ENCODE peak calls at places on chromosomes 16 and 17, in five cellular contexts. Y, O, C, U and F are unnamed samples.
A peak's percentile ranks its signal among the peaks of the same experiment; 100 is the strongest.

GRCh38 chr17:48592592-48592991 is 987 bp downstream of the HOXB5 start:
- DNase-seq in C (no peak), U (no peak), Y (no peak), O (no peak), F (no peak)

GRCh38 chr17:2233441-2233947 is 70.1 kb downstream of the SMG6 start:
- DNase-seq in O (no peak), U (no peak), C (no peak), Y (no peak), F (no peak)

GRCh38 chr17:27622160-27622559 is 8.8 kb upstream of the LGALS9 start:
- DNase-seq in Y (no peak), U (no peak), C (no peak), O (no peak), F (no peak)

GRCh38 chr16:16121185-16121727 is 102.0 kb downstream of the ABCC6 start:
- DNase-seq in U (no peak), Y (no peak), O (no peak), C (no peak), F (no peak)

GRCh38 chr16:46690281-46691178 is 1.1 kb downstream of the ORC6 start:
- DNase-seq in C (no peak), U (peak; percentile 2), O (no peak), Y (no peak), F (no peak)

GRCh38 chr16:57306676-57307341 is 22.3 kb upstream of the PLLP start:
- DNase-seq in O (no peak), Y (no peak), U (no peak), C (no peak), F (no peak)

GRCh38 chr16:65727534-65728137 is 605.8 kb upstream of the CDH11 start:
- DNase-seq in O (no peak), C (no peak), Y (no peak), U (peak; percentile 43), F (no peak)

GRCh38 chr17:52170963-52171572 is 12.6 kb upstream of the CA10 start:
- DNase-seq in O (no peak), C (peak; percentile 14), Y (no peak), U (peak; percentile 60), F (peak; percentile 64)

GRCh38 chr16:84044108-84044488 is 1.5 kb upstream of the SLC38A8 start:
- DNase-seq in Y (no peak), U (peak; percentile 52), C (no peak), O (no peak), F (peak; percentile 68)

GRCh38 chr17:75476274-75476673 is 19.8 kb downstream of the TMEM94 start:
- DNase-seq in U (no peak), C (no peak), O (no peak), Y (peak; percentile 58), F (no peak)

GRCh38 chr17:21183468-21183867 is 30.5 kb downstream of the TMEM11 start:
- DNase-seq in O (no peak), C (no peak), U (no peak), Y (no peak), F (no peak)

GRCh38 chr17:29714146-29714545 is 91.4 kb upstream of the CORO6 start:
- DNase-seq in Y (no peak), O (no peak), C (no peak), U (no peak), F (no peak)

GRCh38 chr16:86990451-86990850 is 326.7 kb downstream of the C16orf95 start:
- DNase-seq in O (no peak), Y (no peak), U (no peak), C (no peak), F (no peak)

GRCh38 chr17:67107811-67108210 is 63.5 kb downstream of the CACNG1 start:
- DNase-seq in O (no peak), C (no peak), U (no peak), Y (no peak), F (no peak)

GRCh38 chr16:23206986-23207385 is 24.4 kb downstream of the SCNN1G start:
- DNase-seq in U (no peak), C (peak; percentile 85), O (no peak), Y (no peak), F (no peak)

GRCh38 chr17:9676742-9677387 is 31.5 kb downstream of the USP43 start:
- DNase-seq in U (no peak), O (no peak), Y (no peak), C (no peak), F (no peak)

GRCh38 chr16:30637952-30638351 is 12.8 kb upstream of the PRR14 start:
- DNase-seq in C (peak; percentile 55), Y (no peak), U (peak; percentile 47), O (no peak), F (no peak)